ENCODE peak calls at places on chromosomes 1 and 21, in four cellular contexts. O is GM12878, S is HepG2, X is H1. Y is an unnamed sample.

GRCh38 chr1:116290920-116291465 is 82.1 kb upstream of the ATP1A1 start:
- DNase-seq in O (no peak), S (no peak), X (no peak), Y (no peak)

GRCh38 chr1:966603-967295 is 467 bp downstream of the PLEKHN1 start:
- DNase-seq in O (no peak), S (peak), X (peak), Y (peak)

GRCh38 chr1:37602750-37603694 is 7.3 kb upstream of the GNL2 start:
- DNase-seq in O (no peak), S (peak), X (peak), Y (peak)

GRCh38 chr1:16286122-16286521 is 49.1 kb upstream of the CPLANE2 start:
- DNase-seq in O (no peak), S (no peak), X (no peak), Y (no peak)

GRCh38 chr1:154559496-154559950 is 1.1 kb upstream of the UBE2Q1 start:
- DNase-seq in O (peak), S (peak), X (peak), Y (peak)

GRCh38 chr1:225329041-225329440 is 98.8 kb downstream of the LBR start:
- DNase-seq in O (no peak), S (peak), X (no peak), Y (no peak)

GRCh38 chr1:14875781-14876564 is 277.5 kb downstream of the KAZN start:
- DNase-seq in O (no peak), S (no peak), X (no peak), Y (no peak)

GRCh38 chr1:208158640-208159541 is 85.3 kb downstream of the PLXNA2 start:
- DNase-seq in O (no peak), S (peak), X (no peak), Y (no peak)

GRCh38 chr1:241598234-241598633 is 41.9 kb downstream of the CHML start:
- DNase-seq in O (peak), S (no peak), X (no peak), Y (no peak)

GRCh38 chr1:212281589-212281988 is 3.6 kb upstream of the PPP2R5A start:
- DNase-seq in O (no peak), S (no peak), X (no peak), Y (no peak)
- TF ChIP-seq SP1 in O (no peak), S (no peak), X (no peak), Y (no peak)

DNA sequence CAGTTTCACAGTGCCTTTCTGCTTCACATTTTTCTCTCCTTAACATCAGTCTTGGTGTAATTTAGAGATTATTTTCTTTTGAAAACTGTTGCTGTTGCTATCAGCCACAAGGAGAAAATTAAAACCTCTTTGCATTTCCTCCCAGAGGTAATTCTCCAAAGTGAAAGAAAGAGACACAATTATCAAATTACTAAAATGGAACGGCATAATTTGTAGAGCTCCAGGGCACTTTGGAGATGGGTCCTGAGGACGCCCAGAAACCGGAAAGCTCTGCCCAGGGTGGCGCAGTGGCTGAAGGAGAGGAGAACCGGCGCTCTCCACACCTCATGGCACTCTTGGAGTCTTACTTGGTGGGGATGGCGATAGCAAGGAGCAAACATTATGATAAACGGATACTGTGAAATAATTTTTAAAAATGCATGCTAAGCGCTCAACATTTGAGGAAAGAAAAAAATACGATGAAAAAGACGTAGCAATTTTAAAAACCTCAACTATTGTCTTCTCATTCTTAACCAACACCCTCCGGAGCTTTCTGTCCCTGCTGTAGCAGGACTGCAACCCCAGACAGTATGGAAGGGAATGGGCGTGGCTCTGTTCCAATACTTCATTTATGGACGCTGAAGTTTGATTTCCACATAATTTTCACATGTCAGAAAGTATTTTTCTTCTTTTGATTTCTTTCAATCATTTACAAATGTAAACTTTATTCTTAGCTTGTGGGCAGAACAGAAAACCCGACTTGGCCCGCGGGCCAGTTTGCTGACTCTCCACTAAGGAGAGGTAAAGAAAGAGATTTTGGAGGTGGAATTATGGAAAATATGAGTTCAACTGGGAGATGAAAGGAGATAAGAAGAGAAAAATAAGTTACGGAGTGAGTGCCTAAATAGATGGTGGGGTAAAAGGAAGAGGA is 1.1 kb downstream of the S100A11 start:
- DNase-seq in O (no peak), S (no peak), X (no peak), Y (peak)
- TF ChIP-seq SUZ12 in O (no peak), S (no peak), X (no peak), Y (no peak)

GRCh38 chr21:42013901-42014300 is 3.7 kb upstream of the ZBTB21 start:
- DNase-seq in O (no peak), S (no peak), X (no peak), Y (no peak)

GRCh38 chr21:42013338-42013737 is 3.2 kb upstream of the ZBTB21 start:
- DNase-seq in O (no peak), S (no peak), X (no peak), Y (no peak)

GRCh38 chr21:42010507-42011493 is 640 bp upstream of the ZBTB21 start:
- DNase-seq in O (no peak), S (peak), X (no peak), Y (peak)

GRCh38 chr21:42012344-42012743 is 2.2 kb upstream of the ZBTB21 start:
- DNase-seq in O (no peak), S (no peak), X (no peak), Y (no peak)

DNA sequence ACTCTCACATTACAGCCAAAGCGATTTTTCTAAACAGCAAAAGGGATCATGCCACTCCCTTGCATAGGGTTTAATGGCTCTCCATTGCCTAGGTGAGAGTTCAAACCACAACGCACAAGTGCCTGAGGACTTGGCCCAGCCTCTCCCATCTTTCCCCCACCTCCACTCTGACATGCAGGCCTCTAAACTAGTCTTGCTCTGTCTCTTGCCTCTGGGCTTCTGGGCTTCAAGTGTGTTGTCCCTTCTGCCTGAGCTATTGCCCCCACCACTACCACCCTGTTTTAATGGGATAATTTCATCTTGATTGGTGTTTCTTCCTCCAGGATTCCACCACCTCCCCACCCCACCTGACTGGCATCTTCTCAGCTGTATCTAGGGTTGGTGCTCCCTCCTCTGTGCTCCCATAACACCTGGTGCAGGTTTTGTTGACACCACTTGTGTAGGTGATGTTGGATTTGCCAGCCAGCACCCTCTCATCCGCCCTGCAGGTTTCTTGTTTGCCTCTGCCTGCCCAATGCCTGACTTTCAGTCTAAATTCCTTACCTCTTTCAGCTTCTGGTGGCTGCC is 2.7 kb upstream of the ZBTB21 start:
- DNase-seq in O (no peak), S (no peak), X (peak), Y (no peak)
- TF ChIP-seq SP1 in O (no peak), S (no peak), X (no peak), Y (no peak)

GRCh38 chr1:200495901-200496300 is 86.1 kb upstream of the ZNF281 start:
- DNase-seq in O (no peak), S (no peak), X (no peak), Y (no peak)

GRCh38 chr1:200496937-200497336 is 87.1 kb upstream of the ZNF281 start:
- DNase-seq in O (no peak), S (no peak), X (no peak), Y (no peak)

GRCh38 chr1:200491097-200491496 is 81.3 kb upstream of the ZNF281 start:
- DNase-seq in O (no peak), S (no peak), X (no peak), Y (no peak)

GRCh38 chr1:200490183-200490582 is 80.3 kb upstream of the ZNF281 start:
- DNase-seq in O (no peak), S (no peak), X (no peak), Y (no peak)

GRCh38 chr1:200493344-200493743 is 83.5 kb upstream of the ZNF281 start:
- DNase-seq in O (no peak), S (no peak), X (no peak), Y (peak)
- TF ChIP-seq SUZ12 in O (no peak), S (no peak), X (no peak), Y (no peak)

Y was measured in HEK293T.